ENCODE peak calls at places on chromosome 13, in four cellular contexts. K is A549, P is upper lobe of right lung, E is substantia nigra. F is an unnamed sample.

GRCh38 chr13:98222816-98223215 is 45.7 kb upstream of the RNF113B start:
- DNase-seq in K (no peak), P (no peak), E (no peak), F (no peak)

GRCh38 chr13:92966341-92966740 is 260.3 kb upstream of the GPC6 start:
- DNase-seq in K (no peak), P (no peak), E (no peak), F (no peak)

GRCh38 chr13:111429064-111429558 is 108.7 kb downstream of the TEX29 start:
- DNase-seq in K (peak), P (no peak), E (peak), F (no peak)

GRCh38 chr13:26538363-26539317 is 18.8 kb upstream of the WASF3 start:
- DNase-seq in K (no peak), P (no peak), E (no peak), F (no peak)

GRCh38 chr13:36750046-36750445 is 69.0 kb upstream of the RFXAP start:
- DNase-seq in K (no peak), P (no peak), E (no peak), F (no peak)

GRCh38 chr13:54573186-54573585 is 1544.6 kb downstream of the OLFM4 start:
- DNase-seq in K (no peak), P (no peak), E (no peak), F (no peak)

GRCh38 chr13:90091611-90092010 is 1255.9 kb upstream of the MIR17HG start:
- DNase-seq in K (no peak), P (no peak), E (no peak), F (no peak)

GRCh38 chr13:97174638-97175037 is 47.5 kb upstream of the MBNL2 start:
- DNase-seq in K (no peak), P (no peak), E (no peak), F (no peak)

GRCh38 chr13:111066544-111066943 is 48.6 kb upstream of the ARHGEF7 start:
- DNase-seq in K (no peak), P (no peak), E (no peak), F (no peak)

GRCh38 chr13:98050041-98050466 is 92.8 kb upstream of the FARP1 start:
- DNase-seq in K (no peak), P (no peak), E (no peak), F (no peak)

GRCh38 chr13:94433055-94433947 is 46.2 kb downstream of the DCT start:
- DNase-seq in K (no peak), P (no peak), E (no peak), F (no peak)

GRCh38 chr13:61852116-61852515 is 436.5 kb upstream of the PCDH20 start:
- DNase-seq in K (no peak), P (no peak), E (no peak), F (no peak)

GRCh38 chr13:77699059-77699680 is 1.7 kb downstream of the SLAIN1 start:
- DNase-seq in K (no peak), P (no peak), E (no peak), F (no peak)

GRCh38 chr13:58960909-58961308 is 1202.8 kb downstream of the DIAPH3 start:
- DNase-seq in K (no peak), P (no peak), E (no peak), F (no peak)

GRCh38 chr13:66154981-66155380 is 1075.2 kb downstream of the PCDH9 start:
- DNase-seq in K (no peak), P (no peak), E (no peak), F (no peak)

GRCh38 chr13:98439896-98440295 is 137.0 kb downstream of the STK24 start:
- DNase-seq in K (no peak), P (no peak), E (no peak), F (no peak)

GRCh38 chr13:68439821-68440220 is 1209.7 kb upstream of the PCDH9 start:
- DNase-seq in K (no peak), P (no peak), E (no peak), F (no peak)

GRCh38 chr13:65966991-65967451 is 1263.1 kb downstream of the PCDH9 start:
- DNase-seq in K (peak), P (no peak), E (no peak), F (no peak)

GRCh38 chr13:73341748-73342147 is 282.9 kb downstream of the KLF5 start:
- DNase-seq in K (no peak), P (no peak), E (no peak), F (no peak)

GRCh38 chr13:76292031-76292430 is 594.2 kb downstream of the KCTD12 start:
- DNase-seq in K (no peak), P (no peak), E (no peak), F (no peak)

GRCh38 chr13:49584771-49585182 is 581 bp downstream of the RCBTB1 start:
- DNase-seq in K (no peak), P (no peak), E (no peak), F (no peak)

GRCh38 chr13:36530050-36530789 is 97.9 kb downstream of the CCNA1 start:
- DNase-seq in K (no peak), P (peak), E (no peak), F (no peak)

GRCh38 chr13:62119739-62120700 is 704.4 kb upstream of the PCDH20 start:
- DNase-seq in K (peak), P (no peak), E (no peak), F (no peak)

GRCh38 chr13:68076046-68076445 is 845.9 kb upstream of the PCDH9 start:
- DNase-seq in K (no peak), P (no peak), E (no peak), F (no peak)

GRCh38 chr13:87669379-87669978 is 1.7 kb upstream of the SLITRK5 start:
- DNase-seq in K (no peak), P (no peak), E (no peak), F (no peak)

GRCh38 chr13:76632388-76633044 is 253.7 kb downstream of the KCTD12 start:
- DNase-seq in K (no peak), P (no peak), E (no peak), F (no peak)

GRCh38 chr13:34533941-34534340 is 408.1 kb upstream of the NBEA start:
- DNase-seq in K (no peak), P (no peak), E (no peak), F (no peak)

GRCh38 chr13:23289917-23290357 is 109.2 kb downstream of the SGCG start:
- DNase-seq in K (no peak), P (no peak), E (no peak), F (no peak)
- H3K27ac ChIP-seq in K (no peak), P (no peak), E (no peak), F (no peak)

DNA sequence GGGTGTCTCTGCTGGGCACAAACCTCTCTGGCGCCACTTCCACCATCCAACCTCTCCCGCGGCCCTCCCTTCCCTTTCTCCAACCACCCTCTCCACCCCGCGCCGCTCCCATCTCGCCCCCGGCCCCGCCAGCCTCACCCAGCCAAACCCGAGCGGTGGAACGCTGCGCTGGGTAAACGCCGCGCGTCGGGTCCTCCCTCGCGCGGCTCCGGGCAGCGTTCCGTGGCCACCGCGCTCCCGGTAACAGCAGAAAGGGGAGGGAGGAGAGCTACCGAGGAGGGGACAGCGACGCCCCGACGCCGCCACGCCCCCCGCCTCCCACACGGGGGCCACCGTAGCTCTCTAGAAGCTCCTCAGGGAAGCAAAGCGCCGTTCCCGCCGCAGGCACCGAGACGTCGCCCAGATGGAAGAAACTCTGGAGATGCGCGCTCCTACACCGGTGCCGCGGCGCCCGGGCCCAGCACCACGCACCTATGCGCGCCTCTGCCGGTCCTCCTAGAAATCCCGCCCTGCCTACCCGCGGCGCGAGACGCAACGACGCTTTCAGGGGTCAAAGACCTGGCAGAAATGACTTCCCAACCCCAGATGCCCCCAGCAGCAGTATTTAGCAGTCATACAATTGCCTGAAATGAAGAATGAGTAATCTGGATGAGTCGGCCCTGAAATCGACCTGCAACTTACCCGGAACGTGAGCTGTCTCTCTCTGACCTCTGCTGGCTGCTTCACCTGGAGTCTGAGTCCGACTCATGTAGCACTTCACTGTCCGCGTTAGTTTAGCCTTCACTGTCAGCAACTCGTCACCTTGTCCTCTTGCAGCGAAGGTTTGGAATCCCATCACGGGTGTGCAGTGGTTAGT is at the start of gene RUBCNL:
- DNase-seq in K (no peak), P (peak), E (peak), F (no peak)
- H3K27ac ChIP-seq in K (no peak), P (no peak), E (peak), F (no peak)

DNA sequence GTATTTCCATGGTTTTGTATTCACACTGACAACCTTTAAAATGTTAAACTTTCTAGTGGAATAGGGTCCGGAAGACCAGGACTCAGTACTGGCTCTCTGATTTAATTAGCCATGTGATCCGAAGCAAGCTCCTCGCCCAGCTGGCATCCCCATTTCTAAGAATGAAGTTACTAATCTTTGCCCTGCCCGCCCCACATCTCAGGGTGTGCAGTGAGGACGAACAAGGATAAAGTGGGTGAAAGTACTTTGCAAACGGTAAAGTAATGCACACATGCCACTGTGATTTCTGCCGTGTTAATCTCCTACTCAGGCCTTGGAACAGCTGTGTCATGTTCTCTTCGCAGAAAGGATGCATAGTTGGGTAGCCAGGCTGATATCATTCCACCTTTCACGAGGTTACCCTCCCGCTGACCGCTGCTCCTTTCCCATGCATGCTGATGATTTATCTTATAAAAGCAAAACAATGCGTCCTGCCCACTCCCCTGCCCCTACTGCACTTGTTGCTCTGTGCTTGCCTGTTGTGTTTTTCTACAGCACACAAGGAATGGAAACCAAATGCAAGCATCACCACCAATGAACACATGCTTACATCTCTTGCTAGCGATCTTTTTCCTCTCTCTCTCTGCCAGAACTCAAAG is 539.0 kb downstream of the EFNB2 start:
- DNase-seq in K (no peak), P (no peak), E (no peak), F (no peak)
- H3K27ac ChIP-seq in K (no peak), P (no peak), E (no peak), F (no peak)

GRCh38 chr13:39789451-39789850 is 134.0 kb downstream of the COG6 start:
- DNase-seq in K (no peak), P (no peak), E (no peak), F (no peak)
- H3K27ac ChIP-seq in K (no peak), P (no peak), E (no peak), F (no peak)

GRCh38 chr13:46373623-46374022 is 13.4 kb downstream of the RUBCNL start:
- DNase-seq in K (no peak), P (no peak), E (no peak), F (no peak)
- H3K27ac ChIP-seq in K (no peak), P (no peak), E (no peak), F (no peak)

DNA sequence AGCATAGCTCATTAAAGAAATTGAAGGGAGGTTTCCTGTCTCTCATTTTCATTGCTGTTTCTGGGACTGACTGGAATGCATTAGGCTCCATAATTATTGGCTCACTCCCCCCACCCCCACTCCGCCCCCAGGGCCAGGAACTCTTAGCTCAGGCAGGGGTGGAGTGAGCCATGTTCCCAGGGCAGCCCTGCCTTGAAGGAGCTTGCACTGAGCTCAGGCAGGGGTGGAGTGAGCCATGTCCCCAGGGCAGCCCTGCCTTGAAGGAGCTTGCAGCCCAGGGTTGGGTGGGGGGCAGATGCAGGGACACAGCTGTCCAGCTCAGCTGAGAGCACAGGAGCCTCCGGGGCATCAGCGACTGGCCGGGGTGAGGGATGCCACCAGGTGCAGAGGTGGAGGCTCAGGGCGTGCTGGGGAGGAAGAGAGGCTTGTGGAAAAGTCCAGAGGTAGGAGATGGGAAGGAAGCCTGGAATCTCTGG is 39.1 kb upstream of the TFDP1 start:
- DNase-seq in K (no peak), P (peak), E (no peak), F (peak)
- H3K27ac ChIP-seq in K (no peak), P (no peak), E (no peak), F (peak)

GRCh38 chr13:46207828-46208227 is 3.9 kb upstream of the LRRC63 start:
- DNase-seq in K (no peak), P (no peak), E (no peak), F (no peak)

GRCh38 chr13:46211116-46211515 is 612 bp upstream of the LRRC63 start:
- DNase-seq in K (no peak), P (no peak), E (no peak), F (no peak)

GRCh38 chr13:46210362-46211083 is 1.2 kb upstream of the LRRC63 start:
- DNase-seq in K (no peak), P (no peak), E (no peak), F (no peak)

GRCh38 chr13:46213242-46213641 is 1.5 kb downstream of the LRRC63 start:
- DNase-seq in K (no peak), P (no peak), E (no peak), F (no peak)

GRCh38 chr13:46211521-46212351 is at the start of gene LRRC63:
- DNase-seq in K (peak), P (peak), E (peak), F (peak)
- H3K27ac ChIP-seq in K (peak), P (peak), E (peak), F (no peak)

GRCh38 chr13:45336025-45336800 is 4.8 kb downstream of the TPT1 start:
- DNase-seq in K (no peak), P (no peak), E (no peak), F (no peak)
- H3K27ac ChIP-seq in K (no peak), P (no peak), E (no peak), F (no peak)

GRCh38 chr13:91356919-91357612 is 9.6 kb downstream of the MIR17HG start:
- DNase-seq in K (no peak), P (no peak), E (no peak), F (no peak)

GRCh38 chr13:91353494-91353893 is 6.0 kb downstream of the MIR17HG start:
- DNase-seq in K (no peak), P (no peak), E (no peak), F (no peak)

GRCh38 chr13:91355826-91356710 is 8.6 kb downstream of the MIR17HG start:
- DNase-seq in K (no peak), P (no peak), E (no peak), F (no peak)

GRCh38 chr13:91357613-91358383 is 10.3 kb downstream of the MIR17HG start:
- DNase-seq in K (no peak), P (no peak), E (no peak), F (no peak)

GRCh38 chr13:91355099-91355825 is 7.8 kb downstream of the MIR17HG start:
- DNase-seq in K (no peak), P (no peak), E (no peak), F (no peak)
- H3K27ac ChIP-seq in K (no peak), P (no peak), E (no peak), F (no peak)

F was measured in ascending aorta.